ENCODE peak calls at places on chromosomes 12 and 14, in six cellular contexts. One of them, this sample, is unnamed.

GRCh38 chr12:75556306-75556899 is 45.0 kb upstream of the KRR1 start:
- DNase-seq in GM04504: no peak
- DNase-seq in T-cell: no peak
- DNase-seq in omental fat pad: no peak
- DNase-seq in HFF-Myc: no peak
- DNase-seq in neural crest cell: no peak
- DNase-seq in this sample: no peak

GRCh38 chr12:113796852-113797534 is 169.1 kb downstream of the RBM19 start:
- DNase-seq in HFF-Myc: no peak
- DNase-seq in neural crest cell: no peak
- DNase-seq in omental fat pad: no peak
- DNase-seq in GM04504: no peak
- DNase-seq in T-cell: no peak
- DNase-seq in this sample: no peak

GRCh38 chr14:102784892-102785597 is 7.8 kb downstream of the TRAF3 start:
- DNase-seq in HFF-Myc: no peak
- DNase-seq in omental fat pad: no peak
- DNase-seq in neural crest cell: no peak
- DNase-seq in T-cell: no peak
- DNase-seq in GM04504: no peak
- DNase-seq in this sample: no peak

GRCh38 chr12:109870648-109871047 is 9.7 kb downstream of the GLTP start:
- DNase-seq in GM04504: no peak
- DNase-seq in omental fat pad: no peak
- DNase-seq in HFF-Myc: no peak
- DNase-seq in neural crest cell: no peak
- DNase-seq in T-cell: no peak
- DNase-seq in this sample: no peak

GRCh38 chr14:38391334-38391733 is 135.4 kb upstream of the CLEC14A start:
- DNase-seq in neural crest cell: no peak
- DNase-seq in HFF-Myc: no peak
- DNase-seq in T-cell: no peak
- DNase-seq in omental fat pad: no peak
- DNase-seq in GM04504: peak
- DNase-seq in this sample: no peak

GRCh38 chr14:94545131-94545841 is 16.0 kb upstream of the SERPINA4 start:
- DNase-seq in HFF-Myc: no peak
- DNase-seq in T-cell: no peak
- DNase-seq in neural crest cell: no peak
- DNase-seq in GM04504: no peak
- DNase-seq in omental fat pad: no peak
- DNase-seq in this sample: no peak

GRCh38 chr12:113747048-113747447 is 219.1 kb downstream of the RBM19 start:
- DNase-seq in neural crest cell: no peak
- DNase-seq in T-cell: no peak
- DNase-seq in HFF-Myc: no peak
- DNase-seq in GM04504: no peak
- DNase-seq in omental fat pad: no peak
- DNase-seq in this sample: no peak

GRCh38 chr14:100677152-100677924 is 49.4 kb upstream of the DLK1 start:
- DNase-seq in omental fat pad: no peak
- DNase-seq in T-cell: no peak
- DNase-seq in neural crest cell: no peak
- DNase-seq in GM04504: no peak
- DNase-seq in HFF-Myc: no peak
- DNase-seq in this sample: no peak

GRCh38 chr12:95986635-95987535 is 9.3 kb downstream of the HAL start:
- DNase-seq in HFF-Myc: no peak
- DNase-seq in omental fat pad: no peak
- DNase-seq in GM04504: no peak
- DNase-seq in T-cell: no peak
- DNase-seq in neural crest cell: no peak
- DNase-seq in this sample: no peak

GRCh38 chr12:94498698-94499097 is 39.0 kb upstream of the CEP83 start:
- DNase-seq in T-cell: no peak
- DNase-seq in omental fat pad: no peak
- DNase-seq in HFF-Myc: no peak
- DNase-seq in neural crest cell: no peak
- DNase-seq in GM04504: no peak
- DNase-seq in this sample: no peak

This sample was measured in globus pallidus.